ENCODE peak calls at places on chromosomes 3 and 15, in six cellular contexts. One of them, this sample, is unnamed.

GRCh38 chr3:196463478-196463756 is 31.2 kb upstream of the UBXN7 start:
- DNase-seq in mesenchymal stem cell: no peak
- DNase-seq in IMR-90: no peak
- DNase-seq in neuronal stem cell: no peak
- DNase-seq in trophoblast cell: no peak
- DNase-seq in H1: no peak
- DNase-seq in this sample: no peak

GRCh38 chr3:63818282-63819150 is 583 bp upstream of the C3orf49 start:
- DNase-seq in H1: peak; percentile 23
- DNase-seq in IMR-90: peak; percentile 61
- DNase-seq in neuronal stem cell: peak; percentile 62
- DNase-seq in trophoblast cell: peak; percentile 81
- DNase-seq in mesenchymal stem cell: peak; percentile 59
- DNase-seq in this sample: peak; percentile 63

GRCh38 chr15:53384417-53384816 is 375.0 kb downstream of the WDR72 start:
- DNase-seq in IMR-90: no peak
- DNase-seq in trophoblast cell: no peak
- DNase-seq in mesenchymal stem cell: no peak
- DNase-seq in neuronal stem cell: no peak
- DNase-seq in H1: peak; percentile 19
- DNase-seq in this sample: peak; percentile 35

GRCh38 chr15:29425864-29426263 is 156.2 kb upstream of the NSMCE3 start:
- DNase-seq in neuronal stem cell: no peak
- DNase-seq in H1: no peak
- DNase-seq in IMR-90: no peak
- DNase-seq in mesenchymal stem cell: no peak
- DNase-seq in trophoblast cell: no peak
- DNase-seq in this sample: no peak

GRCh38 chr3:114879059-114880031 is 267.7 kb downstream of the ZBTB20 start:
- DNase-seq in IMR-90: peak; percentile 77
- DNase-seq in H1: no peak
- DNase-seq in neuronal stem cell: no peak
- DNase-seq in mesenchymal stem cell: peak; percentile 84
- DNase-seq in trophoblast cell: peak; percentile 3
- DNase-seq in this sample: no peak

GRCh38 chr15:75176404-75176761 is 25.3 kb upstream of the C15orf39 start:
- DNase-seq in H1: no peak
- DNase-seq in IMR-90: no peak
- DNase-seq in neuronal stem cell: no peak
- DNase-seq in mesenchymal stem cell: peak; percentile 54
- DNase-seq in trophoblast cell: no peak
- DNase-seq in this sample: no peak

GRCh38 chr3:126459763-126460127 is 15.9 kb downstream of the ZXDC start:
- DNase-seq in IMR-90: no peak
- DNase-seq in trophoblast cell: no peak
- DNase-seq in neuronal stem cell: no peak
- DNase-seq in mesenchymal stem cell: no peak
- DNase-seq in H1: no peak
- DNase-seq in this sample: no peak

GRCh38 chr3:88057650-88058321 is 1.0 kb downstream of the CGGBP1 start:
- DNase-seq in trophoblast cell: peak; percentile 5
- DNase-seq in neuronal stem cell: peak; percentile 2
- DNase-seq in IMR-90: peak; percentile 20
- DNase-seq in mesenchymal stem cell: peak; percentile 57
- DNase-seq in H1: no peak
- DNase-seq in this sample: peak; percentile 36

GRCh38 chr3:132421832-132422231 is 4.5 kb downstream of the DNAJC13 start:
- DNase-seq in mesenchymal stem cell: peak; percentile 41
- DNase-seq in H1: no peak
- DNase-seq in IMR-90: peak; percentile 69
- DNase-seq in trophoblast cell: no peak
- DNase-seq in neuronal stem cell: no peak
- DNase-seq in this sample: no peak

GRCh38 chr3:160616721-160617120 is 51.4 kb upstream of the KPNA4 start:
- DNase-seq in neuronal stem cell: no peak
- DNase-seq in IMR-90: peak; percentile 71
- DNase-seq in trophoblast cell: peak; percentile 26
- DNase-seq in mesenchymal stem cell: peak; percentile 42
- DNase-seq in H1: no peak
- DNase-seq in this sample: no peak

GRCh38 chr3:134646086-134646485 is 4.7 kb downstream of the KY start:
- DNase-seq in H1: no peak
- DNase-seq in mesenchymal stem cell: no peak
- DNase-seq in neuronal stem cell: no peak
- DNase-seq in trophoblast cell: no peak
- DNase-seq in IMR-90: no peak
- DNase-seq in this sample: no peak

GRCh38 chr3:158794936-158795518 is 6.8 kb upstream of the MFSD1 start:
- DNase-seq in mesenchymal stem cell: peak; percentile 52
- DNase-seq in trophoblast cell: peak; percentile 73
- DNase-seq in IMR-90: peak; percentile 59
- DNase-seq in H1: no peak
- DNase-seq in neuronal stem cell: no peak
- DNase-seq in this sample: peak; percentile 41

GRCh38 chr15:26394801-26395200 is 378.1 kb downstream of the GABRB3 start:
- DNase-seq in neuronal stem cell: no peak
- DNase-seq in IMR-90: no peak
- DNase-seq in H1: no peak
- DNase-seq in mesenchymal stem cell: no peak
- DNase-seq in trophoblast cell: no peak
- DNase-seq in this sample: peak; percentile 35

GRCh38 chr3:112685956-112686355 is 45.0 kb upstream of the CCDC80 start:
- DNase-seq in mesenchymal stem cell: no peak
- DNase-seq in trophoblast cell: no peak
- DNase-seq in neuronal stem cell: no peak
- DNase-seq in IMR-90: no peak
- DNase-seq in H1: no peak
- DNase-seq in this sample: no peak

GRCh38 chr3:59798372-59799086 is 748.7 kb upstream of the CFAP20DC start:
- DNase-seq in mesenchymal stem cell: no peak
- DNase-seq in IMR-90: no peak
- DNase-seq in H1: no peak
- DNase-seq in neuronal stem cell: no peak
- DNase-seq in trophoblast cell: no peak
- DNase-seq in this sample: no peak

GRCh38 chr15:43441316-43441715 is 51.6 kb downstream of the TP53BP1 start:
- DNase-seq in IMR-90: peak; percentile 50
- DNase-seq in mesenchymal stem cell: peak; percentile 67
- DNase-seq in H1: no peak
- DNase-seq in neuronal stem cell: no peak
- DNase-seq in trophoblast cell: peak; percentile 41
- DNase-seq in this sample: peak; percentile 69

GRCh38 chr3:114081022-114081421 is 24.5 kb downstream of the QTRT2 start:
- DNase-seq in neuronal stem cell: no peak
- DNase-seq in H1: no peak
- DNase-seq in IMR-90: peak; percentile 30
- DNase-seq in mesenchymal stem cell: no peak
- DNase-seq in trophoblast cell: no peak
- DNase-seq in this sample: no peak

GRCh38 chr3:104696470-104696869 is 670.2 kb upstream of the ALCAM start:
- DNase-seq in neuronal stem cell: no peak
- DNase-seq in mesenchymal stem cell: no peak
- DNase-seq in IMR-90: no peak
- DNase-seq in H1: no peak
- DNase-seq in trophoblast cell: no peak
- DNase-seq in this sample: no peak

GRCh38 chr15:65377105-65377975 is 462 bp downstream of the IGDCC3 start:
- DNase-seq in H1: no peak
- DNase-seq in IMR-90: no peak
- DNase-seq in neuronal stem cell: no peak
- DNase-seq in trophoblast cell: peak; percentile 31
- DNase-seq in mesenchymal stem cell: peak; percentile 65
- DNase-seq in this sample: peak; percentile 77

GRCh38 chr3:194326192-194327029 is 24.7 kb downstream of the CPN2 start:
- DNase-seq in mesenchymal stem cell: peak; percentile 60
- DNase-seq in trophoblast cell: peak; percentile 58
- DNase-seq in neuronal stem cell: no peak
- DNase-seq in IMR-90: no peak
- DNase-seq in H1: no peak
- DNase-seq in this sample: peak; percentile 77

GRCh38 chr15:77980094-77980493 is 97.4 kb downstream of the TBC1D2B start:
- DNase-seq in mesenchymal stem cell: no peak
- DNase-seq in trophoblast cell: no peak
- DNase-seq in neuronal stem cell: no peak
- DNase-seq in H1: no peak
- DNase-seq in IMR-90: no peak
- DNase-seq in this sample: no peak

GRCh38 chr15:89964555-89964954 is 36.6 kb upstream of the ZNF710 start:
- DNase-seq in trophoblast cell: no peak
- DNase-seq in neuronal stem cell: no peak
- DNase-seq in mesenchymal stem cell: no peak
- DNase-seq in H1: no peak
- DNase-seq in IMR-90: no peak
- DNase-seq in this sample: no peak

GRCh38 chr3:31959951-31960792 is 20.9 kb downstream of the OSBPL10 start:
- DNase-seq in mesenchymal stem cell: peak; percentile 62
- DNase-seq in trophoblast cell: peak; percentile 63
- DNase-seq in H1: no peak
- DNase-seq in IMR-90: peak; percentile 55
- DNase-seq in neuronal stem cell: no peak
- DNase-seq in this sample: peak; percentile 71
- H2BK5ac ChIP-seq in mesenchymal stem cell: no peak overlapping the region
- H2BK5ac ChIP-seq in trophoblast cell: peak overlapping the region; percentile 85
- H2BK5ac ChIP-seq in H1: peak overlapping the region; percentile 90
- H2BK5ac ChIP-seq in IMR-90: peak overlapping the region; percentile 28
- H2BK5ac ChIP-seq in neuronal stem cell: no peak overlapping the region
- H2BK5ac ChIP-seq in this sample: no peak overlapping the region

GRCh38 chr3:123587399-123587798 is 2.5 kb upstream of the HACD2 start:
- DNase-seq in H1: no peak
- DNase-seq in mesenchymal stem cell: no peak
- DNase-seq in trophoblast cell: no peak
- DNase-seq in neuronal stem cell: no peak
- DNase-seq in IMR-90: no peak
- DNase-seq in this sample: no peak
- H3K4me3 ChIP-seq in H1: no peak overlapping the region
- H3K4me3 ChIP-seq in mesenchymal stem cell: no peak overlapping the region
- H3K4me3 ChIP-seq in trophoblast cell: no peak overlapping the region
- H3K4me3 ChIP-seq in neuronal stem cell: no peak overlapping the region
- H3K4me3 ChIP-seq in IMR-90: no peak overlapping the region
- H3K4me3 ChIP-seq in this sample: no peak overlapping the region

DNA sequence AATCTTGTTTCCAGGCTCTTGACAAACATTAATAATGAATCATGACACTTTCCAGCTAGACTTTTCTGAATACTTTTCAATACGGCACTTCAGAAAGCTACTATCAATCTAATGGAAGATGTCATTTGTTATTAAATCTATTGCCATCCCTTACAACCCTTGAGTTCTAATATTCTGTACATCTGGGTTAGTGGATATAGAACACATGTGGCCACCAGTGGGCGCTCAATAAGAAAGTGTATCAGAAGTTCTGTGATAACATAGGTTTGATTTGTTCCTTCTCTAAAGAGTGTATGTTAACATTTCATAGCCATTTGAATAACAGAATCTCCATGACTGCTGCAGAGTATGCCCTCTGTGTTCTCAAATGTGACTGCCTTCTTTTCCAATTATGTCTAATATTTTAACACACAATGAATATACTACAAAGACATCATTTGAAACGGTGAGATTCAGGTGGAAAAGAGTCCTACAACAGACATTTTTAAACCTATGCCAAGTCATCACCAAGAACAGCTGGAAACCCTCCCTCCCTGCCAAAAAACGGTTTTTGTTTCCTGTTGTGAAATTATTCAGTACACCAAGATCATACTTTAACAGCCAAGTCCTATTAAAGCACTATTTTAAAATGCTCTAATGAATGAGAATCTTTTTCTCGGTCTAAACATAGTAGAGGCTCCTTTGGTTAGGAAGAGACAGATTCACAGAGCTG is 22.2 kb downstream of the ALDH1A2 start:
- DNase-seq in IMR-90: peak; percentile 39
- DNase-seq in neuronal stem cell: no peak
- DNase-seq in mesenchymal stem cell: peak; percentile 37
- DNase-seq in trophoblast cell: peak; percentile 77
- DNase-seq in H1: no peak
- DNase-seq in this sample: peak; percentile 17
- H2BK5ac ChIP-seq in IMR-90: no peak overlapping the region
- H2BK5ac ChIP-seq in neuronal stem cell: no peak overlapping the region
- H2BK5ac ChIP-seq in mesenchymal stem cell: no peak overlapping the region
- H2BK5ac ChIP-seq in trophoblast cell: no peak overlapping the region
- H2BK5ac ChIP-seq in H1: no peak overlapping the region
- H2BK5ac ChIP-seq in this sample: no peak overlapping the region

GRCh38 chr15:37106490-37107001 is 6.2 kb upstream of the MEIS2 start:
- DNase-seq in mesenchymal stem cell: peak; percentile 68
- DNase-seq in trophoblast cell: peak; percentile 35
- DNase-seq in neuronal stem cell: peak; percentile 69
- DNase-seq in IMR-90: peak; percentile 24
- DNase-seq in H1: no peak
- DNase-seq in this sample: peak; percentile 86

GRCh38 chr15:37103475-37104071 is 3.2 kb upstream of the MEIS2 start:
- DNase-seq in neuronal stem cell: no peak
- DNase-seq in trophoblast cell: no peak
- DNase-seq in H1: no peak
- DNase-seq in mesenchymal stem cell: peak; percentile 1
- DNase-seq in IMR-90: no peak
- DNase-seq in this sample: no peak

GRCh38 chr15:37102315-37103021 is 2.1 kb upstream of the MEIS2 start:
- DNase-seq in neuronal stem cell: peak; percentile 49
- DNase-seq in IMR-90: peak; percentile 33
- DNase-seq in mesenchymal stem cell: peak; percentile 55
- DNase-seq in trophoblast cell: peak; percentile 27
- DNase-seq in H1: no peak
- DNase-seq in this sample: peak; percentile 81

GRCh38 chr15:37105795-37106333 is 5.5 kb upstream of the MEIS2 start:
- DNase-seq in H1: no peak
- DNase-seq in IMR-90: no peak
- DNase-seq in trophoblast cell: no peak
- DNase-seq in mesenchymal stem cell: no peak
- DNase-seq in neuronal stem cell: peak; percentile 15
- DNase-seq in this sample: no peak

DNA sequence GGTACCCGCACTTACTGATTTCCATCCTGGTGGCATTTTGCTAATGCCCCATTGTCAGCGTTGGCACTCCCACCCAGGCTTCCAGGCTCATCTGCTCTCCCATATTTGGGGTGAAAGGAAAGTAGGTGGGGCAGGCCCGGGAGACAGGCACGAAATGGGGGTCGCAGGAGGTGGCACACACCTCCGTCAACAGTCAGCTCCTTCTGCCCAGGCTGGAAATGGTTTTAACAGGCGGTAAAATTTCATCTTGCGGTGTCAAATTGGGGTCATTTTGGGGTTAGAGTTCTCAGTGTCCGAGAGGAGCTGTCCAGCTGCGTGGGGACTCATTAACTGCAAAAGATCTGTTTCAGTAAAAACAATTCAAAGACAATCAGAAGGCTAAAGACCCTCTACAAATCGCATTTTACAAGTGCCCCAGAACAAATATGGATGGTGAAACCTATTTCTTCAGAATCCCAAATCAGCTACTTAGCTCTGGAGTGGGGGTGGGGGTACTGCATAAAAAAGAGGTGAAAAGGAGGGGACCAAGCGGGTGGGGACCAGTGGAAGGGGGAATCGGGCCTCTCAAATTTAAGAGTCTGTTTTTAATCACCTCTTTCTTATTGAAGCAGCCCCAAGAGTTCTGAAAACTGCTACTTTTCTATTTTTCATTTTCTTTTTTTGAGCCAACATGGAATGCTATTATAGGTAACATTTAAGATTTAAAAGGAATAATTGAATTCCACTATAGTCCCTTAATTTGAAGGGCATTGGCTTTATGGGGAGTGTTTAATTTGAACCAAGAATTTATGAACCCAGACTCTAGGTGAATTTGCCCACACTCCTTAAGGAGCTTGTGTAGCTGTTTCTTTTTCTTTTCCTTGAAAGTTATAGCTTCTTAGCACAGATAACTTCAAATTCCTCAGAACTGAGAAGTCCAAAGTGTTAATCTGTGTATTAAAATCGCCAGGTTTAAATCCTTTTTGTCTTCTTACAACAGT is 4.4 kb upstream of the MEIS2 start:
- DNase-seq in IMR-90: no peak
- DNase-seq in H1: no peak
- DNase-seq in trophoblast cell: no peak
- DNase-seq in mesenchymal stem cell: peak; percentile 39
- DNase-seq in neuronal stem cell: peak; percentile 51
- DNase-seq in this sample: no peak
- H3K4me3 ChIP-seq in IMR-90: no peak overlapping the region
- H3K4me3 ChIP-seq in H1: no peak overlapping the region
- H3K4me3 ChIP-seq in trophoblast cell: no peak overlapping the region
- H3K4me3 ChIP-seq in mesenchymal stem cell: no peak overlapping the region
- H3K4me3 ChIP-seq in neuronal stem cell: peak overlapping the region; percentile 48
- H3K4me3 ChIP-seq in this sample: no peak overlapping the region